ENCODE peak calls at places on chromosome 16, in four cellular contexts. N is stomach, D is H1, E is A549. H is an unnamed sample. For H3K4me1, the result is how much of the 10 kb centered on the place peaks cover.

GRCh38 chr16:77571463-77571862 is 136.6 kb upstream of the ADAMTS18 start:
- DNase-seq in N (no peak), D (no peak), E (no peak), H (no peak)

GRCh38 chr16:48053346-48053745 is 102.4 kb downstream of the ABCC12 start:
- DNase-seq in N (no peak), D (peak), E (no peak), H (no peak)

GRCh38 chr16:57029161-57030160 is 40.1 kb downstream of the NLRC5 start:
- DNase-seq in N (no peak), D (no peak), E (no peak), H (no peak)

GRCh38 chr16:84055801-84056634 is 13.4 kb upstream of the SLC38A8 start:
- DNase-seq in N (no peak), D (no peak), E (no peak), H (no peak)

GRCh38 chr16:88469615-88470395 is 16.7 kb downstream of the ZFPM1 start:
- DNase-seq in N (no peak), D (no peak), E (no peak), H (no peak)

GRCh38 chr16:3274490-3274889 is 8.8 kb upstream of the ZNF263 start:
- DNase-seq in N (no peak), D (no peak), E (no peak), H (no peak)

GRCh38 chr16:35208001-35208935 is 1748.9 kb downstream of the TP53TG3F start:
- DNase-seq in N (no peak), D (no peak), E (no peak), H (no peak)

GRCh38 chr16:10581507-10581906 is 1.1 kb upstream of the EMP2 start:
- DNase-seq in N (no peak), D (no peak), E (no peak), H (no peak)

GRCh38 chr16:1210461-1210860 is 14.6 kb downstream of the TPSG1 start:
- DNase-seq in N (no peak), D (no peak), E (no peak), H (no peak)

GRCh38 chr16:12170103-12171025 is 193.8 kb downstream of the SNX29 start:
- DNase-seq in N (no peak), D (no peak), E (no peak), H (no peak)

GRCh38 chr16:1794221-1794871 is 841 bp upstream of the IGFALS start:
- DNase-seq in N (peak), D (no peak), E (no peak), H (no peak)

GRCh38 chr16:71933913-71934696 is 38.8 kb downstream of the IST1 start:
- DNase-seq in N (no peak), D (no peak), E (no peak), H (no peak)

GRCh38 chr16:55571-56136 is 2.0 kb downstream of the SNRNP25 start:
- DNase-seq in N (no peak), D (no peak), E (no peak), H (no peak)

GRCh38 chr16:76946879-76947278 is 244.1 kb upstream of the MON1B start:
- DNase-seq in N (no peak), D (no peak), E (peak), H (no peak)

GRCh38 chr16:88569614-88569984 is 604 bp upstream of the ZC3H18 start:
- DNase-seq in N (no peak), D (no peak), E (no peak), H (no peak)

GRCh38 chr16:66267287-66268137 is 99.0 kb upstream of the CDH5 start:
- DNase-seq in N (no peak), D (no peak), E (no peak), H (no peak)

GRCh38 chr16:11327277-11328171 is 17.7 kb upstream of the RMI2 start:
- DNase-seq in N (no peak), D (no peak), E (no peak), H (no peak)

GRCh38 chr16:77457046-77457445 is 22.2 kb upstream of the ADAMTS18 start:
- DNase-seq in N (no peak), D (no peak), E (no peak), H (no peak)

DNA sequence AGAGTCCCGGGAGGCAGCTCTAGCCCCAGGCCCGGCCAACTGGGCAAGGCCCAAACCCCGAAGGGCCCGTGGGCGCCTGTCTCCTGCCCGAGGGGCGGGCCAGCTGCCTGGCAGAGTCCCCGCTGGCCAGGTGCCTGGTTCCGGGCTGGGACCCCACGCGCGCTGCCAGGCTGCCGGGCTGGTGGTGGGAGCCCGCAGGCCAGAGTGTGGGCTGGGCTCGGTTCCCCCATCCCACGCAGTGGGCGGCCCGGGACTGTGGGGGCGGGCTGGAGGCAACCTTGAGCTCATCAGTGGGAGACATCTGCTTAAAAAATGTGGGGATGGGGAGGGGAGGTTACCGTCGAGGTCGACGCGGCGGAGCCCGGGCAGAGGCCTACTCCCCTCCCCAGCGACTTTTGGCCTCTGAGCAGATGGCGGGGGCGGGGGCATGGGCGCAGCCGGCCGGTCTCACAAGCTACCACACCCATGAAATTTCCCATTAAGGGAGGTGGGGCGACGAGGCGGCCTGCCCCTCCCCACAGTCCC is 176.4 kb upstream of the GSE1 start:
- DNase-seq in N (peak), D (peak), E (no peak), H (no peak)
- TF ChIP-seq EP300 in N (no peak), D (no peak), E (no peak), H (no peak)

GRCh38 chr16:31109622-31110021 is 1.4 kb downstream of the BCKDK start:
- DNase-seq in N (no peak), D (no peak), E (no peak), H (no peak)

GRCh38 chr16:31108794-31109558 is 790 bp downstream of the BCKDK start:
- DNase-seq in N (no peak), D (no peak), E (no peak), H (no peak)

GRCh38 chr16:31106509-31107464 is 1.4 kb upstream of the BCKDK start:
- DNase-seq in N (no peak), D (no peak), E (no peak), H (no peak)

GRCh38 chr16:31107465-31107867 is 720 bp upstream of the BCKDK start:
- DNase-seq in N (no peak), D (no peak), E (no peak), H (no peak)

GRCh38 chr16:31108035-31108793 is at the start of gene BCKDK:
- DNase-seq in N (peak), D (peak), E (peak), H (no peak)
- TF ChIP-seq POLR2A in N (no peak), D (no peak), E (peak), H (peak)

GRCh38 chr16:85734311-85735017 is 16.4 kb downstream of the C16orf74 start:
- DNase-seq in N (no peak), D (no peak), E (no peak), H (no peak)
- H3K4me1 ChIP-seq in N (under half), D (under half), E (under half), H (under half)

DNA sequence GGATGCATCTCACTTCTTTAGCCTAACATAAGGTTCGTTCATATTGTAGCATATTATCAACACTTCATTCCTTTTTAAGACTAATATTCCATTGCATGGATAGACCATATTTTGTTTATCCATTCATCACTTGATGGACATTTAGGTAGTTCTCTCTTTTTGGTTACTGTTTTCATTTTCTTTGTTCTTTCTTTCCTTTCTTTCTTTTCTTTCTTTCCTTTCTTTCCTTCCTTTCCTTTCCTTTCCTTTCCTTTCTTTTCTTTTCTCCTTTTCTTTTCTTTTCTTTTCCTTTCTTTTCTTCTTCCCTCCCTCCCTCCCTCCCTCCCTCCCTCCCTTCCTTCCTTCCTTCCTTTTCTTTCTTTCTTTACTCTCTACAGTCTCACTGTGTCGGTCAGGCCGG is 24.2 kb downstream of the PLCG2 start:
- DNase-seq in N (no peak), D (no peak), E (no peak), H (no peak)
- TF ChIP-seq EP300 in N (no peak), D (no peak), E (no peak), H (no peak)

GRCh38 chr16:85433477-85433876 is 179.6 kb upstream of the GSE1 start:
- DNase-seq in N (no peak), D (no peak), E (no peak), H (no peak)
- TF ChIP-seq POLR2A in N (no peak), D (no peak), E (no peak), H (no peak)

GRCh38 chr16:67458121-67458641 is 22.8 kb downstream of the ATP6V0D1 start:
- DNase-seq in N (no peak), D (no peak), E (no peak), H (no peak)
- H3K4me1 ChIP-seq in N (half or more), D (under half), E (under half), H (half or more)

DNA sequence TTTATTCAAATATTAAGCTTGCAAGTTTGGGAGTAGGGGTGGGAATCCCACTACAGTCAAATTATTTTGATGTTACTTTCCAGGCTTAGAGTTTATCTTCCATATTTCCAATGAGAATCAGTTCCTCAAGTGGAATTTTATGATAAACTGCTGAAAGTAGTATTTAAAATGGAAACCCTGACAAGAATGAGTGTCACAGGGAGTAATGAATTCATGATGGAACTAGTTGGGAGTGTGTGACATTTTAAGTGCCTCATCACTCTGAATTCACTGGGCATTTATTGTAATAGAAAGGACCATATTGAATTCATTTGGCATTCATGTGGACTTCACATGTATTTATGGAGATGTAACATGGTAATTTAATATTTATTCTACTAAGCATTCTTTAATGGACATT is 320.9 kb downstream of the CDH13 start:
- DNase-seq in N (no peak), D (no peak), E (no peak), H (no peak)
- TF ChIP-seq EP300 in N (no peak), D (no peak), E (no peak), H (no peak)

DNA sequence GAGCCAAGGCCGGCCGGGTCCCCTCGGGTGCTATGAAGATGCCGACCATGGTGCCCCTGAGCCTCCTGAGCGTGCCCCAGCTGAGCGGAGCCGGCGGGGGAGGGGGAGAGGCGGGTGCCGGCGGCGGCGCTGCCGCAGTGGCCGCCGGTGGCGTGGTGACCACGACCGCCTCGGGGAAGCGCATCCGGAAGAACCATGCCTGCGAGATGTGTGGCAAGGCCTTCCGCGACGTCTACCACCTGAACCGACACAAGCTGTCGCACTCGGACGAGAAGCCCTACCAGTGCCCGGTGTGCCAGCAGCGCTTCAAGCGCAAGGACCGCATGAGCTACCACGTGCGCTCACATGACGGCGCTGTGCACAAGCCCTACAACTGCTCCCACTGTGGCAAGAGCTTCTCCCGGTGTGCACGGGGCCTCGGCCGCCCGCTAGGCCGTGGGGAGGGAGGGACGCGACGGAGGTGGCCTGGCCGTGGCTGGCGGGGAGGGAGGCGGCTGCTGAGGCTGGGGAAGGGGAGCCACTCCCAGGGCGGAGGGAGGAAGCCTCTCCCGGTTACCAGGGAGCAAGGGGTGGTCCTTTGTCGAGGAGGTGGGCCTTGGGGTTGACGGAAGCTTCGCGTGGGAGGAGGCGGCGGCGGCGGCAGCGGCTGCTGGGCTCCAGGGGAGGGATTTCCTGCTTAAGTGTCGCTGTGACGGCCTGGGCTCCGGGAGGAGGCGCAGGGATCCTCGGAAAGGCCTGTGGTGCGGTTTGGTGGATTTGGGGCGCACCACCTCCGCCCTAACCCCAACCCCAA is 1.3 kb downstream of the MAZ start:
- DNase-seq in N (peak), D (peak), E (peak), H (peak)
- TF ChIP-seq POLR2A in N (no peak), D (no peak), E (peak), H (peak)

DNA sequence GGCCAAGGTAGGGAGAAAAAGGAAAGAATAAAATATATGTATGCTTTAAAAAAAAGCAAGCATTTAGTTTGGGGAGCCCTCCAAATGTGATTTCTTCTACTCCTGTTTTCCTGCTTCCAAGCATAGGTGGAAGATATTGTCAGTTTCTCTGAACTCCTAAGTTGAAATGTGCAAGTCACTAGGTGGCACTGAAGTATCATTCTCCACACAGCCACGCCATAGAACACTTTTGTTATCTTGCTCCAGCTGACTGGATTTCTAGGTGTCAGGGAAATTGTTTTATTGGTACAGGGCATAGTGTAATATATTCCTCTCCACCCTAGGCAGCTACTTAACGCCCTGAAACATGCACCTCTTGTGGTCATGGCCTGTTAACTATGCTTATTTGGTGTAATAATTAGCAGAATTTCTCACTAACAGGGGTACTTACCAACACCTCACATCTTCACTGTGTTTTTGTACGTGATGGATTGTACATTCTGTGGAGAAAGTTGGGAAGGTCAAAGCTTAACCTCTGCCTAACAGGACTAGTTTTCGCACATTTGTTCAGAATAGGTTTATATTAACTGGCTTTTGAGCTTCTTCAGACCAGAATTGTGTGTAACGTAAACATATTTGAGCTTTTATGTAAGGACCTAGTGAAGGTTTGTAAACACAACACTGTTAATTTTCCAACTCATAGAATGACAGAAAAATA is 69.3 kb downstream of the FTO start:
- DNase-seq in N (peak), D (no peak), E (peak), H (no peak)
- H3K4me1 ChIP-seq in N (under half), D (under half), E (half or more), H (under half)

GRCh38 chr16:15885560-15886001 is 2.8 kb downstream of the CEP20 start:
- DNase-seq in N (no peak), D (no peak), E (peak), H (no peak)
- TF ChIP-seq EP300 in N (no peak), D (no peak), E (no peak), H (no peak)